ENCODE peak calls at places on chromosomes 11 and 22, in nine cellular contexts. Q is Calu3; X is stimulated activated CD8-positive, alpha-beta memory T cell treated with anti-CD3 and anti-CD28 coated beads, Interleukin-2, amount 100 ng/mL, for 1 hour; P is sigmoid colon; M is iris pigment epithelial cell; H is foreskin fibroblast; W is AG04450; G is NCI-H345; K is naive thymus-derived CD8-positive, alpha-beta T cell. C is an unnamed sample.

GRCh38 chr11:25415793-25416192 is 916.1 kb upstream of the ANO3 start:
- DNase-seq in Q (no peak), X (no peak), P (no peak), M (no peak), H (no peak), W (no peak), G (no peak), K (no peak), C (no peak)

GRCh38 chr11:36452231-36452630 is 57.8 kb downstream of the TRAF6 start:
- DNase-seq in Q (no peak), X (no peak), P (no peak), M (no peak), H (no peak), W (no peak), G (no peak), K (no peak), C (no peak)

GRCh38 chr11:19429108-19429760 is 188.5 kb upstream of the E2F8 start:
- DNase-seq in Q (no peak), X (no peak), P (no peak), M (no peak), H (no peak), W (no peak), G (no peak), K (no peak), C (no peak)

GRCh38 chr11:114553642-114554041 is 6.0 kb downstream of the NXPE1 start:
- DNase-seq in Q (no peak), X (no peak), P (no peak), M (peak; percentile 9), H (peak; percentile 43), W (no peak), G (no peak), K (no peak), C (no peak)

GRCh38 chr11:72591785-72592490 is 82.3 kb downstream of the PDE2A start:
- DNase-seq in Q (no peak), X (peak; percentile 17), P (no peak), M (no peak), H (no peak), W (no peak), G (peak; percentile 78), K (peak; percentile 86), C (peak; percentile 68)

GRCh38 chr22:49142891-49143290 is 684.8 kb downstream of the BRD1 start:
- DNase-seq in Q (no peak), X (no peak), P (no peak), M (no peak), H (no peak), W (no peak), G (no peak), K (no peak), C (no peak)

GRCh38 chr11:13228569-13228968 is 49.0 kb upstream of the BMAL1 start:
- DNase-seq in Q (no peak), X (no peak), P (no peak), M (no peak), H (no peak), W (no peak), G (no peak), K (no peak), C (no peak)

GRCh38 chr11:44565746-44566558 is 489 bp downstream of the CD82 start:
- DNase-seq in Q (no peak), X (no peak), P (peak; percentile 60), M (no peak), H (no peak), W (no peak), G (peak; percentile 41), K (no peak), C (no peak)

GRCh38 chr22:27962268-27963191 is 43.5 kb upstream of the PITPNB start:
- DNase-seq in Q (no peak), X (no peak), P (no peak), M (no peak), H (no peak), W (no peak), G (peak; percentile 42), K (no peak), C (no peak)

GRCh38 chr11:93591247-93591898 is 48.2 kb upstream of the SMCO4 start:
- DNase-seq in Q (peak; percentile 43), X (no peak), P (no peak), M (peak; percentile 87), H (peak; percentile 22), W (no peak), G (no peak), K (no peak), C (no peak)

GRCh38 chr11:123451183-123451907 is 21.3 kb downstream of the GRAMD1B start:
- DNase-seq in Q (no peak), X (no peak), P (no peak), M (no peak), H (no peak), W (no peak), G (no peak), K (no peak), C (no peak)

GRCh38 chr11:26244207-26244606 is 87.7 kb upstream of the ANO3 start:
- DNase-seq in Q (no peak), X (no peak), P (no peak), M (no peak), H (no peak), W (no peak), G (no peak), K (no peak), C (no peak)

GRCh38 chr11:111387318-111387863 is 8.3 kb upstream of the POU2AF1 start:
- DNase-seq in Q (no peak), X (no peak), P (peak; percentile 79), M (no peak), H (no peak), W (no peak), G (peak; percentile 31), K (no peak), C (no peak)

GRCh38 chr11:95832763-95833162 is 42.5 kb downstream of the CEP57 start:
- DNase-seq in Q (no peak), X (no peak), P (no peak), M (peak; percentile 87), H (no peak), W (peak; percentile 57), G (no peak), K (no peak), C (no peak)

GRCh38 chr22:41598891-41599635 is 9.4 kb upstream of the PMM1 start:
- DNase-seq in Q (no peak), X (no peak), P (no peak), M (no peak), H (no peak), W (no peak), G (no peak), K (no peak), C (no peak)

GRCh38 chr11:1745701-1746320 is 4.6 kb downstream of the IFITM10 start:
- DNase-seq in Q (no peak), X (no peak), P (no peak), M (no peak), H (no peak), W (no peak), G (no peak), K (peak; percentile 18), C (no peak)

GRCh38 chr22:46392137-46392844 is 56.8 kb downstream of the TRMU start:
- DNase-seq in Q (no peak), X (no peak), P (no peak), M (no peak), H (no peak), W (no peak), G (no peak), K (peak; percentile 57), C (no peak)

GRCh38 chr22:41479671-41480396 is 10.9 kb downstream of the ACO2 start:
- DNase-seq in Q (no peak), X (no peak), P (no peak), M (peak; percentile 49), H (peak; percentile 31), W (no peak), G (no peak), K (no peak), C (no peak)

GRCh38 chr22:29300807-29301601 is 5.4 kb upstream of the GAS2L1 start:
- DNase-seq in Q (no peak), X (no peak), P (no peak), M (no peak), H (no peak), W (no peak), G (no peak), K (no peak), C (no peak)